ENCODE peak calls at places on chromosomes 11 and 22, in four cellular contexts. V is ascending aorta, B is heart right ventricle, I is right lobe of liver. N is an unnamed sample.

GRCh38 chr11:134579709-134580634 is 167.9 kb upstream of the B3GAT1 start:
- DNase-seq in V (no peak), B (no peak), I (no peak), N (no peak)

GRCh38 chr11:121540627-121541026 is 87.9 kb upstream of the SORL1-AS1 start:
- DNase-seq in V (no peak), B (no peak), I (no peak), N (no peak)

GRCh38 chr11:131796541-131796940 is 426.1 kb downstream of the NTM start:
- DNase-seq in V (no peak), B (no peak), I (no peak), N (no peak)

GRCh38 chr11:30244255-30244654 is 13.4 kb downstream of the FSHB start:
- DNase-seq in V (no peak), B (no peak), I (no peak), N (no peak)

GRCh38 chr11:4071828-4072421 is 22.7 kb upstream of the RRM1 start:
- DNase-seq in V (no peak), B (no peak), I (no peak), N (no peak)

GRCh38 chr11:17633279-17633986 is 85.9 kb upstream of the MYOD1 start:
- DNase-seq in V (no peak), B (no peak), I (no peak), N (no peak)

GRCh38 chr11:120139316-120140069 is 1.6 kb upstream of the TRIM29 start:
- DNase-seq in V (peak), B (no peak), I (no peak), N (peak)

GRCh38 chr11:96388891-96389603 is 665 bp downstream of the CCDC82 start:
- DNase-seq in V (no peak), B (no peak), I (no peak), N (no peak)

GRCh38 chr11:28153586-28153985 is 45.4 kb downstream of the METTL15 start:
- DNase-seq in V (no peak), B (no peak), I (no peak), N (no peak)

GRCh38 chr11:30729187-30729713 is 143.1 kb upstream of the MPPED2 start:
- DNase-seq in V (no peak), B (no peak), I (no peak), N (no peak)

GRCh38 chr11:31786996-31787685 is 24.0 kb downstream of the PAX6 start:
- DNase-seq in V (no peak), B (no peak), I (no peak), N (no peak)

GRCh38 chr11:17992916-17993315 is 19.9 kb downstream of the SERGEF start:
- DNase-seq in V (no peak), B (no peak), I (no peak), N (peak)

GRCh38 chr11:65487467-65488272 is 11.2 kb upstream of the MALAT1 start:
- DNase-seq in V (peak), B (peak), I (peak), N (peak)

GRCh38 chr11:72583177-72583553 is 91.1 kb downstream of the PDE2A start:
- DNase-seq in V (no peak), B (no peak), I (peak), N (no peak)

GRCh38 chr11:111918390-111919256 is at the start of gene C11orf52:
- DNase-seq in V (peak), B (peak), I (peak), N (no peak)

GRCh38 chr11:131809203-131809948 is 439.0 kb downstream of the NTM start:
- DNase-seq in V (no peak), B (no peak), I (no peak), N (no peak)

GRCh38 chr11:35822815-35823495 is 120.9 kb upstream of the LDLRAD3 start:
- DNase-seq in V (no peak), B (no peak), I (no peak), N (no peak)

GRCh38 chr11:5129457-5129877 is 8.7 kb downstream of the OR52A5 start:
- DNase-seq in V (no peak), B (no peak), I (no peak), N (no peak)

GRCh38 chr11:65008873-65009272 is 5.1 kb upstream of the ARL2 start:
- DNase-seq in V (no peak), B (no peak), I (no peak), N (no peak)

GRCh38 chr22:48960981-48961655 is 866.6 kb downstream of the BRD1 start:
- DNase-seq in V (peak), B (no peak), I (no peak), N (peak)

GRCh38 chr22:47486569-47487312 is 724.3 kb downstream of the TBC1D22A start:
- DNase-seq in V (no peak), B (no peak), I (no peak), N (no peak)

GRCh38 chr11:3043315-3043871 is 13.8 kb downstream of the CARS1 start:
- DNase-seq in V (peak), B (peak), I (peak), N (no peak)

GRCh38 chr11:8729837-8730696 is 47.5 kb downstream of the RPL27A start:
- DNase-seq in V (no peak), B (no peak), I (no peak), N (no peak)

GRCh38 chr11:110960167-110960566 is 247.9 kb upstream of the ARHGAP20 start:
- DNase-seq in V (no peak), B (no peak), I (no peak), N (no peak)

GRCh38 chr11:131884461-131885073 is 514.2 kb downstream of the NTM start:
- DNase-seq in V (no peak), B (no peak), I (no peak), N (no peak)

GRCh38 chr22:28864878-28865596 is 18.3 kb upstream of the ZNRF3 start:
- DNase-seq in V (no peak), B (no peak), I (peak), N (no peak)

GRCh38 chr11:107689317-107690202 is 22.3 kb downstream of the SLN start:
- DNase-seq in V (peak), B (peak), I (peak), N (peak)

GRCh38 chr11:57645716-57646085 is 4.0 kb downstream of the YPEL4 start:
- DNase-seq in V (no peak), B (no peak), I (no peak), N (no peak)

GRCh38 chr11:133408402-133408801 is 123.9 kb downstream of the OPCML start:
- DNase-seq in V (no peak), B (no peak), I (no peak), N (no peak)

GRCh38 chr11:32870676-32871075 is 21.9 kb upstream of the QSER1 start:
- DNase-seq in V (no peak), B (no peak), I (no peak), N (no peak)

GRCh38 chr11:23455291-23455864 is 595.1 kb upstream of the CCDC179 start:
- DNase-seq in V (no peak), B (no peak), I (no peak), N (no peak)

GRCh38 chr11:12248330-12248729 is 129.0 kb upstream of the PARVA start:
- DNase-seq in V (no peak), B (peak), I (peak), N (peak)

GRCh38 chr11:1237851-1238250 is 15.0 kb downstream of the MUC5B start:
- DNase-seq in V (no peak), B (no peak), I (no peak), N (no peak)

GRCh38 chr11:98561216-98561615 is 459.5 kb upstream of the CNTN5 start:
- DNase-seq in V (no peak), B (no peak), I (no peak), N (no peak)

GRCh38 chr22:46043816-46044717 is 67.1 kb upstream of the WNT7B start:
- DNase-seq in V (peak), B (no peak), I (peak), N (peak)

GRCh38 chr22:33971561-33971961 is 51.3 kb upstream of the LARGE1 start:
- DNase-seq in V (no peak), B (no peak), I (no peak), N (no peak)

GRCh38 chr22:44407404-44408226 is 90.4 kb downstream of the RTL6 start:
- DNase-seq in V (no peak), B (no peak), I (no peak), N (no peak)

GRCh38 chr11:59680287-59681154 is 11.7 kb upstream of the PATL1 start:
- DNase-seq in V (no peak), B (peak), I (peak), N (no peak)

GRCh38 chr11:59676205-59676604 is 7.4 kb upstream of the PATL1 start:
- DNase-seq in V (no peak), B (no peak), I (no peak), N (no peak)

GRCh38 chr11:59678118-59678812 is 9.4 kb upstream of the PATL1 start:
- DNase-seq in V (no peak), B (no peak), I (no peak), N (no peak)

GRCh38 chr11:59679347-59679746 is 10.5 kb upstream of the PATL1 start:
- DNase-seq in V (no peak), B (no peak), I (no peak), N (no peak)

DNA sequence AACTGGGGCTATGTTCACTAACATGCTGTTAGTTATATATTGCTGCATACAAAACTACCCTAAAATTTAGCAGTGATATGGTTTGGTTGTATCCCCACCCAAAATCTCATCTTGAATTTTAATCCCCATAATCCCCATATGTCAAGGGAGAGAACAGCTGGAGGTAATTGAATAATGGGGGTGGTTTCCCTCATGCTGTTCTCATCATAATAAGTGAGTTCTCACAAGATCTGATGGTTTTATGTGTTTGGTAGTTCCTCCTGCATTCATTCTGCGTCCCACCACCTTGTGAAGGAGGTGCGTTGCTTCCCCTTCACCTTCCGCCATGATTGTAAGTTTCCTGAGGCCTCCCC is 10.0 kb upstream of the PATL1 start:
- DNase-seq in V (no peak), B (no peak), I (no peak), N (no peak)
- H3K27ac ChIP-seq in V (no peak), B (no peak), I (no peak), N (no peak)

GRCh38 chr22:35589071-35589735 is 27.9 kb downstream of the MB start:
- DNase-seq in V (no peak), B (no peak), I (peak), N (no peak)
- TF ChIP-seq CTCF in V (no peak), B (no peak), I (no peak), N (no peak)

GRCh38 chr22:27179161-27179560 is 521.8 kb downstream of the MIAT start:
- DNase-seq in V (no peak), B (no peak), I (no peak), N (no peak)
- H3K4me3 ChIP-seq in V (no peak), B (no peak), I (no peak), N (no peak)

GRCh38 chr11:9760180-9760550 is 96.3 kb downstream of the SWAP70 start:
- DNase-seq in V (peak), B (peak), I (peak), N (peak)

GRCh38 chr11:9756878-9757277 is 93.0 kb downstream of the SWAP70 start:
- DNase-seq in V (no peak), B (no peak), I (no peak), N (no peak)

GRCh38 chr11:9757809-9758675 is 94.2 kb downstream of the SWAP70 start:
- DNase-seq in V (peak), B (peak), I (peak), N (peak)

GRCh38 chr11:9759519-9760179 is 95.8 kb downstream of the SWAP70 start:
- DNase-seq in V (peak), B (peak), I (peak), N (peak)

GRCh38 chr11:9758676-9759518 is 95.0 kb downstream of the SWAP70 start:
- DNase-seq in V (peak), B (peak), I (peak), N (peak)
- H3K27ac ChIP-seq in V (peak), B (peak), I (peak), N (peak)

DNA sequence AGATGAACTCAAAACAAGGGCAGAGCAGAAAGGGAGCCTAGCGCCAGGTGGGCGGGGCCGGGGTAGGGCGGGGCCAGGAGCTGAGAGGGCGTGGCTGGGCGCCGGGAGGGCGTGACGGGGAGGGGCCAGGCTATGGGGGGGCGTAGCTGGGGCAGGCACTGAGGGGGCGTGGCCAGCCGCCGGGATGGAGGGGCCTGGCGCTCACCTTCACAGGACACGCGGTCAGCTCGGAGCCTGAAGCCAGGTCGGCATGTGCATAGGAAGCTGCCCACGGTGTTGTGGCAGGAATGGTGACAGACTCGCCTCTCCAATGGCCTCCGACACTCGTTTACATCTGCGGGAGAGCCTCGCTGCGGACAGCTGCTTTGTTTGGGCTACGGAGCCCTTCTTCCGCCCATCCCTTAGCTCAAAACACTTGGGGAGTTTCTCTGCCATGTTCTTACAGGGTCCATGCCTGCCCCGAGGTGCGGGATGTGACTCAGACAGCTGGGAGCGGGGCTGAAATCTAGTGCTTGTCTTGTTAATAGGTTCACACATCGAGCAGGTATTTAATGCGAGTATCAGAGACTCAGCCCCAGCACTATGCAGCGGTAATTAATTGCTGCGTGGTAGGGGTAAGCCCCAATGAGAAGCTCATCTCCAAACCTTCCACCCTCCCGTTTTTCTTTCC is 13.4 kb downstream of the VWCE start:
- DNase-seq in V (no peak), B (no peak), I (peak), N (no peak)
- TF ChIP-seq CTCF in V (no peak), B (no peak), I (no peak), N (no peak)

N was measured in dorsolateral prefrontal cortex.